ENCODE peak calls at places on chromosomes 4 and X, in eight cellular contexts. U is aorta, K is cardiac fibroblast, Z is C1 segment of cervical spinal cord, Q is M059J, A is GM06990, M is GM04504, O is fibroblast of the conjunctiva. J is an unnamed sample.

GRCh38 chr4:142377345-142378091 is 468.6 kb downstream of the INPP4B start:
- DNase-seq in Z (no peak), A (peak; percentile 10), Q (no peak), M (no peak), U (no peak), K (no peak), O (no peak), J (no peak)

GRCh38 chr4:7323872-7324650 is 110.7 kb downstream of the PSAPL1 start:
- DNase-seq in Z (no peak), O (no peak), Q (no peak), U (peak; percentile 56), K (no peak), M (no peak), A (no peak), J (no peak)

GRCh38 chrX:48695524-48695875 is 1.0 kb upstream of the SUV39H1 start:
- DNase-seq in U (no peak), Q (peak; percentile 39), K (no peak), O (no peak), M (no peak), A (no peak), Z (no peak), J (no peak)

GRCh38 chr4:38223801-38224236 is 263.6 kb downstream of the PTTG2 start:
- DNase-seq in A (no peak), K (no peak), Z (peak; percentile 45), Q (no peak), M (no peak), U (no peak), O (no peak), J (no peak)

GRCh38 chr4:34138385-34138784 is 2105.9 kb downstream of the ARAP2 start:
- DNase-seq in A (no peak), Z (no peak), M (no peak), K (no peak), O (no peak), Q (no peak), U (no peak), J (no peak)

GRCh38 chrX:68717663-68718442 is 70.4 kb downstream of the STARD8 start:
- DNase-seq in Z (no peak), M (no peak), O (no peak), K (no peak), U (no peak), Q (no peak), A (no peak), J (no peak)

GRCh38 chrX:154411981-154412340 is 622 bp downstream of the TAFAZZIN start:
- DNase-seq in Z (no peak), M (no peak), U (peak; percentile 83), O (no peak), K (peak; percentile 53), Q (peak; percentile 50), A (peak; percentile 60), J (no peak)

GRCh38 chrX:30414144-30414543 is 105.0 kb upstream of the NR0B1 start:
- DNase-seq in A (no peak), O (no peak), Z (no peak), U (no peak), Q (no peak), K (no peak), M (no peak), J (no peak)

GRCh38 chr4:181728567-181728966 is 514.6 kb upstream of the TENM3 start:
- DNase-seq in A (no peak), O (no peak), U (no peak), K (no peak), Q (peak; percentile 31), M (no peak), Z (no peak), J (no peak)

GRCh38 chr4:83308672-83309071 is 24.1 kb upstream of the COQ2 start:
- DNase-seq in M (no peak), O (no peak), Q (no peak), K (no peak), A (no peak), Z (no peak), U (no peak), J (no peak)

GRCh38 chr4:159416073-159416472 is 313.2 kb downstream of the RAPGEF2 start:
- DNase-seq in U (no peak), Q (peak; percentile 59), A (no peak), M (no peak), Z (no peak), K (no peak), O (no peak), J (no peak)

GRCh38 chr4:41646862-41647261 is 101.7 kb downstream of the PHOX2B start:
- DNase-seq in O (no peak), U (no peak), Q (no peak), K (no peak), Z (no peak), A (no peak), M (no peak), J (no peak)

GRCh38 chr4:47101453-47101852 is 70.1 kb downstream of the GABRB1 start:
- DNase-seq in U (no peak), M (no peak), Q (no peak), Z (no peak), K (no peak), A (no peak), O (no peak), J (no peak)

GRCh38 chr4:71300964-71301363 is 37.9 kb upstream of the SLC4A4 start:
- DNase-seq in K (no peak), A (no peak), Z (no peak), M (no peak), Q (no peak), O (no peak), U (no peak), J (no peak)

GRCh38 chr4:41331224-41331623 is 74.5 kb downstream of the UCHL1 start:
- DNase-seq in O (no peak), U (no peak), M (no peak), Q (peak; percentile 72), A (no peak), Z (no peak), K (no peak), J (no peak)

GRCh38 chr4:100483796-100484195 is 34.0 kb downstream of the EMCN start:
- DNase-seq in Z (no peak), O (no peak), K (peak; percentile 15), Q (no peak), M (no peak), A (no peak), U (no peak), J (no peak)

GRCh38 chrX:2485789-2486345 is 14.9 kb downstream of the DHRSX start:
- DNase-seq in Z (no peak), Q (no peak), O (no peak), U (no peak), K (no peak), M (no peak), A (no peak), J (no peak)

GRCh38 chr4:3613980-3614730 is 81.9 kb upstream of the LRPAP1 start:
- DNase-seq in M (no peak), O (no peak), A (no peak), U (peak; percentile 73), Z (no peak), Q (peak; percentile 38), K (peak; percentile 11), J (no peak)

J was measured in GM12864.